ENCODE peak calls at places on chromosome 9, in seven cellular contexts. One of them, this sample, is unnamed.
A peak's percentile ranks its signal among the peaks of the same experiment; 100 is the strongest.

GRCh38 chr9:124934290-124934689 is 6.6 kb downstream of the GOLGA1 start:
- DNase-seq in stomach: no peak
- DNase-seq in GM12892: no peak
- DNase-seq in HCT116: no peak
- DNase-seq in transverse colon: no peak
- DNase-seq in GM12891: no peak
- DNase-seq in esophagus muscularis mucosa: no peak
- DNase-seq in this sample: no peak

GRCh38 chr9:36036253-36036779 is 397 bp upstream of the RECK start:
- DNase-seq in stomach: no peak
- DNase-seq in GM12892: no peak
- DNase-seq in HCT116: no peak
- DNase-seq in transverse colon: no peak
- DNase-seq in GM12891: no peak
- DNase-seq in esophagus muscularis mucosa: no peak
- DNase-seq in this sample: no peak

GRCh38 chr9:77221431-77221830 is 44.1 kb downstream of the VPS13A start:
- DNase-seq in stomach: no peak
- DNase-seq in GM12892: no peak
- DNase-seq in HCT116: no peak
- DNase-seq in transverse colon: no peak
- DNase-seq in GM12891: no peak
- DNase-seq in esophagus muscularis mucosa: no peak
- DNase-seq in this sample: no peak

GRCh38 chr9:129368458-129368978 is 190.5 kb upstream of the IER5L start:
- DNase-seq in stomach: no peak
- DNase-seq in GM12892: no peak
- DNase-seq in HCT116: no peak
- DNase-seq in transverse colon: no peak
- DNase-seq in GM12891: no peak
- DNase-seq in esophagus muscularis mucosa: no peak
- DNase-seq in this sample: no peak

GRCh38 chr9:124042168-124042775 is 30.7 kb downstream of the LHX2 start:
- DNase-seq in stomach: no peak
- DNase-seq in GM12892: no peak
- DNase-seq in HCT116: no peak
- DNase-seq in transverse colon: no peak
- DNase-seq in GM12891: no peak
- DNase-seq in esophagus muscularis mucosa: no peak
- DNase-seq in this sample: no peak

GRCh38 chr9:133140174-133140505 is 19.1 kb upstream of the RALGDS start:
- DNase-seq in stomach: no peak
- DNase-seq in GM12892: no peak
- DNase-seq in HCT116: no peak
- DNase-seq in transverse colon: peak; percentile 72
- DNase-seq in GM12891: no peak
- DNase-seq in esophagus muscularis mucosa: no peak
- DNase-seq in this sample: no peak

GRCh38 chr9:9362332-9362731 is 1250.5 kb downstream of the PTPRD start:
- DNase-seq in stomach: no peak
- DNase-seq in GM12892: no peak
- DNase-seq in HCT116: no peak
- DNase-seq in transverse colon: no peak
- DNase-seq in GM12891: no peak
- DNase-seq in esophagus muscularis mucosa: no peak
- DNase-seq in this sample: no peak

GRCh38 chr9:95822583-95823431 is 52.7 kb upstream of the ERCC6L2 start:
- DNase-seq in stomach: no peak
- DNase-seq in GM12892: peak; percentile 47
- DNase-seq in HCT116: peak; percentile 2
- DNase-seq in transverse colon: no peak
- DNase-seq in GM12891: peak; percentile 48
- DNase-seq in esophagus muscularis mucosa: no peak
- DNase-seq in this sample: no peak

GRCh38 chr9:75979362-75979761 is 88.9 kb downstream of the PCSK5 start:
- DNase-seq in stomach: no peak
- DNase-seq in GM12892: no peak
- DNase-seq in HCT116: no peak
- DNase-seq in transverse colon: no peak
- DNase-seq in GM12891: no peak
- DNase-seq in esophagus muscularis mucosa: no peak
- DNase-seq in this sample: peak; percentile 5

GRCh38 chr9:121699271-121700164 is 48.1 kb downstream of the DAB2IP start:
- DNase-seq in stomach: peak; percentile 67
- DNase-seq in GM12892: peak; percentile 50
- DNase-seq in HCT116: no peak
- DNase-seq in transverse colon: peak; percentile 68
- DNase-seq in GM12891: peak; percentile 62
- DNase-seq in esophagus muscularis mucosa: no peak
- DNase-seq in this sample: peak; percentile 71

GRCh38 chr9:2613730-2614271 is 7.8 kb upstream of the VLDLR start:
- DNase-seq in stomach: no peak
- DNase-seq in GM12892: no peak
- DNase-seq in HCT116: no peak
- DNase-seq in transverse colon: no peak
- DNase-seq in GM12891: no peak
- DNase-seq in esophagus muscularis mucosa: peak; percentile 87
- DNase-seq in this sample: no peak

GRCh38 chr9:129247285-129248153 is 69.5 kb upstream of the IER5L start:
- DNase-seq in stomach: no peak
- DNase-seq in GM12892: no peak
- DNase-seq in HCT116: no peak
- DNase-seq in transverse colon: no peak
- DNase-seq in GM12891: no peak
- DNase-seq in esophagus muscularis mucosa: no peak
- DNase-seq in this sample: no peak

GRCh38 chr9:96509026-96509425 is 59.1 kb downstream of the HABP4 start:
- DNase-seq in stomach: no peak
- DNase-seq in GM12892: no peak
- DNase-seq in HCT116: no peak
- DNase-seq in transverse colon: no peak
- DNase-seq in GM12891: no peak
- DNase-seq in esophagus muscularis mucosa: no peak
- DNase-seq in this sample: no peak

GRCh38 chr9:115628426-115628825 is 510.5 kb upstream of the TNC start:
- DNase-seq in stomach: no peak
- DNase-seq in GM12892: no peak
- DNase-seq in HCT116: no peak
- DNase-seq in transverse colon: no peak
- DNase-seq in GM12891: no peak
- DNase-seq in esophagus muscularis mucosa: peak; percentile 47
- DNase-seq in this sample: no peak

GRCh38 chr9:96222132-96222531 is 79.8 kb downstream of the HSD17B3 start:
- DNase-seq in stomach: no peak
- DNase-seq in GM12892: no peak
- DNase-seq in HCT116: no peak
- DNase-seq in transverse colon: no peak
- DNase-seq in GM12891: no peak
- DNase-seq in esophagus muscularis mucosa: no peak
- DNase-seq in this sample: no peak

DNA sequence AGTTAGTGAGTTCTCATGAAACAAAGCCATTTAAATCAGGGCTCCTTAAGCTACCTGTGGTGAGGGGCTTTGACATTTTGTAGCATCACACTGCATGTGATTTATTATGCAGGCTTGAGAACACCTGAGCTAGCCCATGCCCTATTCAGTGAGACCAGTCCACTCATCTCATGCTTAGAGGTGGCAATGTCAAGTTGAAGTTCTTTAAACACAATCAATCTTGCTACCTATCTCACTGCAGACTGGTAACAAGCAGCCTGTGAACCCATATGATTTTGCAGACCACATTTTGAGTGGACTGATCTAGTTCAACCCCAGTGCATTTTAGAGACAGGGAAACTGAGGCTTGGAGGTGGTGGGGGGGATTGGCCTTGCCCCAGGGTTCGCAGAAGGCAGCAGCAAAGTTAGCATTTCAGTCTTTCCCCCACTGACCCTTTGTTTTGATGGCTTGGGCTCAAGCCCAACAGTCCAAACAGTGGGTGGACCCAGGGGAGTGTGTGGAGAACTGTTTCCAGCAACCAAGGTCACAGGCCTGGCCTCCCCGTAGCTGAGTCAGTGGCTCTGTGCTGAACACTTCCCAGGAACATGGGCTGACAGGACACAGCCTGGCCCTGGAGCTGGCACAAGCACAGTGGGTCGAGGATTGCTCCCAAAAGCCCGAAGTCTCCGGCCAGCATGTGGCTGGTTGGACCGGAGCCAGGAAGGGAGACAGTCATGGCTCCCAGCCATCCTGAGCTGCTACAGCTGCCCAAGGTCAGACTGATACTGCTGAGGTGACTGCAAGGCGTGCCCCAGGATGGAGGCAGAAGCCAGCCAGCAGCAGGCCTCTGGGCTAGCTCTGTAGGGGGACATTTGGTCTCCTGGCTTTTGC is 95.3 kb downstream of the RGS3 start:
- DNase-seq in stomach: peak; percentile 87
- DNase-seq in GM12892: no peak
- DNase-seq in HCT116: no peak
- DNase-seq in transverse colon: peak; percentile 55
- DNase-seq in GM12891: no peak
- DNase-seq in esophagus muscularis mucosa: no peak
- DNase-seq in this sample: no peak
- TF ChIP-seq POLR2AphosphoS5 in stomach: peak; percentile 72
- TF ChIP-seq POLR2AphosphoS5 in GM12892: no peak
- TF ChIP-seq POLR2AphosphoS5 in HCT116: no peak
- TF ChIP-seq POLR2AphosphoS5 in transverse colon: peak; percentile 26
- TF ChIP-seq POLR2AphosphoS5 in GM12891: no peak
- TF ChIP-seq POLR2AphosphoS5 in esophagus muscularis mucosa: peak; percentile 67
- TF ChIP-seq POLR2AphosphoS5 in this sample: no peak

DNA sequence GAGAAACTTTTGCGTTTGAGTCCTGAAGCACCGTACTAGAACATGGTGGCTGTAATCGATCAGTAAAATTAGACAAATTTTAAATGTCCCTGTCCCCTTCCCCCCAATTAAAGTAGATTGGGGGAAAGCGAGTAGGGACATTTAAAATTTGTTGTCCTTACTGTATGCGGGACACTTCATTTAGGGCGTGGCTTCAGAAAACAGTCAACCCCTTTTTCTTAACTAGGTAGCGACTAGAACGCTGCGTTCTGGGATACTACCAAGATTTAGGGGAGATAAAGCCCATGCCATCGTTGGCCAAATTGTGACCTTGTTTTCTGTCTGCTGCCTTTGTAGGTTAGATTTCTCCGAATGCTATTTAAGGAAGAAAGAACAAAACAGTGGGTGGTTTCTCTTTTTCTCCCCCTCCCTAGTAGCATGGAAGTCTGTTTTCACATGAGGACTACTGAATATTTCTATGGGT is 1.2 kb downstream of the CKS2 start:
- DNase-seq in stomach: no peak
- DNase-seq in GM12892: no peak
- DNase-seq in HCT116: no peak
- DNase-seq in transverse colon: no peak
- DNase-seq in GM12891: no peak
- DNase-seq in esophagus muscularis mucosa: no peak
- DNase-seq in this sample: no peak
- TF ChIP-seq POLR2AphosphoS5 in stomach: no peak
- TF ChIP-seq POLR2AphosphoS5 in GM12892: no peak
- TF ChIP-seq POLR2AphosphoS5 in HCT116: no peak
- TF ChIP-seq POLR2AphosphoS5 in transverse colon: no peak
- TF ChIP-seq POLR2AphosphoS5 in GM12891: no peak
- TF ChIP-seq POLR2AphosphoS5 in esophagus muscularis mucosa: no peak
- TF ChIP-seq POLR2AphosphoS5 in this sample: peak; percentile 24

GRCh38 chr9:127187231-127187956 is 65.0 kb upstream of the ANGPTL2 start:
- DNase-seq in stomach: peak; percentile 60
- DNase-seq in GM12892: no peak
- DNase-seq in HCT116: peak; percentile 48
- DNase-seq in transverse colon: peak; percentile 54
- DNase-seq in GM12891: no peak
- DNase-seq in esophagus muscularis mucosa: peak; percentile 94
- DNase-seq in this sample: no peak
- TF ChIP-seq POLR2AphosphoS5 in stomach: peak; percentile 99
- TF ChIP-seq POLR2AphosphoS5 in GM12892: no peak
- TF ChIP-seq POLR2AphosphoS5 in HCT116: no peak
- TF ChIP-seq POLR2AphosphoS5 in transverse colon: peak; percentile 82
- TF ChIP-seq POLR2AphosphoS5 in GM12891: no peak
- TF ChIP-seq POLR2AphosphoS5 in esophagus muscularis mucosa: peak; percentile 92
- TF ChIP-seq POLR2AphosphoS5 in this sample: no peak

DNA sequence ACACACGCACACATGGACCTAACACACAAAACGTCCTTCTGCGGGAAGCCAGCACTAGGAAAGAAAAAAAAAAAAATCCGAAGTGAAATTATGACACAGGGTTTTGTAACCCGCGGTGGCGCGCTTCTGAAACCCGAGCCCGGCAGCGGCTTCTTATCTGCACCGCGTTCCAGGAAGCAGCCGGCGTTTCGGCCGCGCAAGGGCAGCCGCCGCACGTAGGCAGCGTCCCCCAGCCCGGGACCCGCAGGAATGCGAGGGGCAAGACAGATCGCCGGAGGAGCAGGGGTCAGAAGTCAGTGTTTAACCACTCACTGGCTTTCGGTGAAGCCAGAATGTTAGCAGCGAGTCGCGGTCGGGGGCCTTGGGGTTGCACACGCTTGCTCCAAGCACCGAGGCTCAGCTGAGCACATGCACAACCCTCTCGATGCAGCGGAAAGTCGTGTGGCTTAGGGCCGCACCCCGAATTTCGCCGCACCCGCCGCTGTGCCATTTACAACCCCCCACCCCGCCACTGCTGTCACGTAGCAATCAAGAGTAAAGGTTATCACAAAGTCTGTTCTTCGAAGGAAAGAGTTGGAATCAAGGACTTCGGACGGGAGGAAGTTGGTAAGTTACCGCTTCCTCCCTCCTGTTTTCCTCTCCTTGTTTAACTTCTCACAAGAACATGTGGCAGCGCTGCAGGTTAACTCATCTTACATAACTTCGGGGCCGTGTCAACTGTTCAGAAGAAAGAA is 167.9 kb downstream of the AUH start:
- DNase-seq in stomach: peak; percentile 93
- DNase-seq in GM12892: peak; percentile 54
- DNase-seq in HCT116: peak; percentile 64
- DNase-seq in transverse colon: peak; percentile 91
- DNase-seq in GM12891: peak; percentile 52
- DNase-seq in esophagus muscularis mucosa: peak; percentile 95
- DNase-seq in this sample: peak; percentile 92
- TF ChIP-seq POLR2AphosphoS5 in stomach: peak; percentile 70
- TF ChIP-seq POLR2AphosphoS5 in GM12892: no peak
- TF ChIP-seq POLR2AphosphoS5 in HCT116: peak; percentile 57
- TF ChIP-seq POLR2AphosphoS5 in transverse colon: peak; percentile 86
- TF ChIP-seq POLR2AphosphoS5 in GM12891: no peak
- TF ChIP-seq POLR2AphosphoS5 in esophagus muscularis mucosa: peak; percentile 75
- TF ChIP-seq POLR2AphosphoS5 in this sample: peak; percentile 90

GRCh38 chr9:127543973-127544533 is 68.0 kb upstream of the STXBP1 start:
- DNase-seq in stomach: no peak
- DNase-seq in GM12892: no peak
- DNase-seq in HCT116: no peak
- DNase-seq in transverse colon: no peak
- DNase-seq in GM12891: no peak
- DNase-seq in esophagus muscularis mucosa: no peak
- DNase-seq in this sample: no peak
- TF ChIP-seq POLR2AphosphoS5 in stomach: no peak
- TF ChIP-seq POLR2AphosphoS5 in GM12892: no peak
- TF ChIP-seq POLR2AphosphoS5 in HCT116: no peak
- TF ChIP-seq POLR2AphosphoS5 in transverse colon: no peak
- TF ChIP-seq POLR2AphosphoS5 in GM12891: no peak
- TF ChIP-seq POLR2AphosphoS5 in esophagus muscularis mucosa: no peak
- TF ChIP-seq POLR2AphosphoS5 in this sample: no peak

This sample was measured in HL-60.